ENCODE peak calls at places on chromosome 11, in seven cellular contexts. H, E, K, S, V, Q and X are unnamed samples.

GRCh38 chr11:82003024-82003423 is 730.6 kb downstream of the FAM181B start:
- DNase-seq in H (no peak), E (no peak), K (no peak), S (no peak), V (no peak), Q (no peak), X (no peak)

GRCh38 chr11:6219359-6219758 is 14.0 kb downstream of the C11orf42 start:
- DNase-seq in H (no peak), E (no peak), K (no peak), S (peak), V (no peak), Q (no peak), X (peak)

GRCh38 chr11:96254854-96255253 is 88.1 kb downstream of the MAML2 start:
- DNase-seq in H (no peak), E (no peak), K (no peak), S (no peak), V (no peak), Q (no peak), X (no peak)

GRCh38 chr11:92687724-92688123 is 281.7 kb upstream of the MTNR1B start:
- DNase-seq in H (no peak), E (no peak), K (no peak), S (peak), V (no peak), Q (peak), X (no peak)

GRCh38 chr11:76606102-76606793 is 64.3 kb downstream of the LRRC32 start:
- DNase-seq in H (peak), E (no peak), K (no peak), S (no peak), V (no peak), Q (no peak), X (no peak)

GRCh38 chr11:12961615-12962014 is 47.5 kb upstream of the RASSF10 start:
- DNase-seq in H (no peak), E (no peak), K (no peak), S (no peak), V (no peak), Q (no peak), X (no peak)

GRCh38 chr11:60363542-60364525 is 14.5 kb upstream of the MS4A7 start:
- DNase-seq in H (peak), E (peak), K (peak), S (peak), V (peak), Q (peak), X (peak)

GRCh38 chr11:96063886-96064285 is 140.0 kb upstream of the MTMR2 start:
- DNase-seq in H (no peak), E (no peak), K (no peak), S (no peak), V (no peak), Q (no peak), X (no peak)

GRCh38 chr11:77747381-77747969 is 73.0 kb downstream of the RSF1 start:
- DNase-seq in H (no peak), E (no peak), K (no peak), S (no peak), V (no peak), Q (no peak), X (no peak)

GRCh38 chr11:122399375-122399774 is 256.1 kb upstream of the UBASH3B start:
- DNase-seq in H (no peak), E (no peak), K (no peak), S (no peak), V (peak), Q (no peak), X (no peak)

GRCh38 chr11:122963981-122964380 is 17.7 kb downstream of the BSX start:
- DNase-seq in H (no peak), E (no peak), K (no peak), S (peak), V (no peak), Q (no peak), X (no peak)

GRCh38 chr11:130272336-130272735 is 42.4 kb downstream of the ZBTB44 start:
- DNase-seq in H (no peak), E (no peak), K (no peak), S (no peak), V (no peak), Q (no peak), X (no peak)

GRCh38 chr11:74504100-74504691 is 10.7 kb upstream of the LIPT2 start:
- DNase-seq in H (no peak), E (peak), K (no peak), S (no peak), V (no peak), Q (no peak), X (no peak)

GRCh38 chr11:35549787-35550186 is 24.4 kb upstream of the PAMR1 start:
- DNase-seq in H (no peak), E (no peak), K (no peak), S (peak), V (no peak), Q (peak), X (no peak)

GRCh38 chr11:106997241-106997640 is 21.0 kb downstream of the GUCY1A2 start:
- DNase-seq in H (no peak), E (no peak), K (no peak), S (no peak), V (no peak), Q (no peak), X (no peak)

GRCh38 chr11:113647108-113647507 is 59.0 kb downstream of the TMPRSS5 start:
- DNase-seq in H (no peak), E (no peak), K (no peak), S (no peak), V (no peak), Q (no peak), X (no peak)

GRCh38 chr11:111733009-111733408 is 33.2 kb downstream of the PPP2R1B start:
- DNase-seq in H (peak), E (no peak), K (no peak), S (peak), V (no peak), Q (no peak), X (no peak)

GRCh38 chr11:10722307-10722706 is 28.7 kb upstream of the CTR9 start:
- DNase-seq in H (no peak), E (no peak), K (no peak), S (no peak), V (no peak), Q (no peak), X (no peak)

GRCh38 chr11:77449060-77449521 is 24.8 kb downstream of the PAK1 start:
- DNase-seq in H (no peak), E (no peak), K (no peak), S (no peak), V (peak), Q (peak), X (no peak)

GRCh38 chr11:99865951-99866350 is 821.1 kb upstream of the ARHGAP42 start:
- DNase-seq in H (no peak), E (no peak), K (no peak), S (no peak), V (no peak), Q (no peak), X (no peak)

GRCh38 chr11:32916361-32916760 is 23.8 kb downstream of the QSER1 start:
- DNase-seq in H (no peak), E (no peak), K (no peak), S (no peak), V (no peak), Q (no peak), X (no peak)

GRCh38 chr11:63212742-63213141 is 30.7 kb downstream of the SLC22A25 start:
- DNase-seq in H (no peak), E (peak), K (no peak), S (peak), V (no peak), Q (peak), X (peak)

GRCh38 chr11:7551571-7551970 is 37.8 kb downstream of the PPFIBP2 start:
- DNase-seq in H (no peak), E (no peak), K (no peak), S (peak), V (no peak), Q (no peak), X (no peak)

GRCh38 chr11:79040348-79040747 is 400.5 kb downstream of the TENM4 start:
- DNase-seq in H (no peak), E (no peak), K (no peak), S (no peak), V (no peak), Q (no peak), X (no peak)

GRCh38 chr11:28040384-28040783 is 67.6 kb downstream of the KIF18A start:
- DNase-seq in H (no peak), E (no peak), K (no peak), S (no peak), V (no peak), Q (no peak), X (no peak)

GRCh38 chr11:17588166-17588565 is 41.1 kb downstream of the OTOG start:
- DNase-seq in H (no peak), E (no peak), K (no peak), S (no peak), V (no peak), Q (no peak), X (no peak)

GRCh38 chr11:1233351-1234053 is 10.6 kb downstream of the MUC5B start:
- DNase-seq in H (peak), E (no peak), K (no peak), S (no peak), V (no peak), Q (no peak), X (peak)

GRCh38 chr11:96486890-96487633 is 97.2 kb downstream of the JRKL start:
- DNase-seq in H (no peak), E (peak), K (no peak), S (peak), V (no peak), Q (peak), X (peak)

GRCh38 chr11:36953986-36954385 is 355.9 kb upstream of the RAG2 start:
- DNase-seq in H (no peak), E (no peak), K (no peak), S (no peak), V (no peak), Q (no peak), X (no peak)

GRCh38 chr11:103842191-103842590 is 194.2 kb upstream of the DDI1 start:
- DNase-seq in H (no peak), E (no peak), K (no peak), S (no peak), V (no peak), Q (no peak), X (no peak)

GRCh38 chr11:69665669-69666068 is 9.5 kb downstream of the LTO1 start:
- DNase-seq in H (no peak), E (no peak), K (no peak), S (no peak), V (no peak), Q (no peak), X (no peak)

GRCh38 chr11:128879817-128880216 is 11.3 kb upstream of the KCNJ5 start:
- DNase-seq in H (no peak), E (no peak), K (no peak), S (no peak), V (no peak), Q (peak), X (no peak)

GRCh38 chr11:133993921-133994320 is 37.2 kb upstream of the IGSF9B start:
- DNase-seq in H (peak), E (no peak), K (no peak), S (no peak), V (no peak), Q (no peak), X (no peak)

GRCh38 chr11:94997437-94997836 is 23.9 kb downstream of the KDM4D start:
- DNase-seq in H (no peak), E (no peak), K (no peak), S (no peak), V (no peak), Q (peak), X (no peak)

GRCh38 chr11:67581469-67581868 is 2.1 kb upstream of the GSTP1 start:
- DNase-seq in H (no peak), E (peak), K (no peak), S (no peak), V (no peak), Q (peak), X (peak)

GRCh38 chr11:101862410-101863233 is 52.2 kb upstream of the CEP126 start:
- DNase-seq in H (no peak), E (peak), K (no peak), S (peak), V (no peak), Q (peak), X (peak)

GRCh38 chr11:126414615-126415014 is 59.1 kb downstream of the ST3GAL4 start:
- DNase-seq in H (no peak), E (no peak), K (no peak), S (no peak), V (no peak), Q (no peak), X (no peak)

DNA sequence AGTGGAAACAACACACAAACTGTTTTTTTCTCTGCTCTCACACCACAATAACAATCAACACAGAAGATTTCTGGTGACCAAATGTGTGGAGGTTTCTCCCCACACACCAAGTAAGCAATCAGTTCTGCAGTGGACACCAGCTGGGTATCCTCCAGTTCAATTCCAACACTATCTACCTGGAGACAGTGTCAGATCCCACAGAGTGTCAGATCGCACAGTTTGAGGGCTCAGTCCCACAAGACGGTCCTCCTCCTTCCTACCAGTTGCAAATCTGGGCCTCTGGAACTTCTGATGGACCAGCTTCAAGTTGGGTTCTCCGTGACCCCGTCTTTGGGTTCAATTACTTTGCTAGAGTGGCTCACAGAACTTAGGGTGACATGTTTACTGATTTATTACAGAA is 9.0 kb downstream of the SWAP70 start:
- DNase-seq in H (no peak), E (no peak), K (no peak), S (no peak), V (no peak), Q (no peak), X (no peak)
- H3K27ac ChIP-seq in H (no peak), E (no peak), K (no peak), S (no peak), V (no peak), Q (no peak), X (no peak)

DNA sequence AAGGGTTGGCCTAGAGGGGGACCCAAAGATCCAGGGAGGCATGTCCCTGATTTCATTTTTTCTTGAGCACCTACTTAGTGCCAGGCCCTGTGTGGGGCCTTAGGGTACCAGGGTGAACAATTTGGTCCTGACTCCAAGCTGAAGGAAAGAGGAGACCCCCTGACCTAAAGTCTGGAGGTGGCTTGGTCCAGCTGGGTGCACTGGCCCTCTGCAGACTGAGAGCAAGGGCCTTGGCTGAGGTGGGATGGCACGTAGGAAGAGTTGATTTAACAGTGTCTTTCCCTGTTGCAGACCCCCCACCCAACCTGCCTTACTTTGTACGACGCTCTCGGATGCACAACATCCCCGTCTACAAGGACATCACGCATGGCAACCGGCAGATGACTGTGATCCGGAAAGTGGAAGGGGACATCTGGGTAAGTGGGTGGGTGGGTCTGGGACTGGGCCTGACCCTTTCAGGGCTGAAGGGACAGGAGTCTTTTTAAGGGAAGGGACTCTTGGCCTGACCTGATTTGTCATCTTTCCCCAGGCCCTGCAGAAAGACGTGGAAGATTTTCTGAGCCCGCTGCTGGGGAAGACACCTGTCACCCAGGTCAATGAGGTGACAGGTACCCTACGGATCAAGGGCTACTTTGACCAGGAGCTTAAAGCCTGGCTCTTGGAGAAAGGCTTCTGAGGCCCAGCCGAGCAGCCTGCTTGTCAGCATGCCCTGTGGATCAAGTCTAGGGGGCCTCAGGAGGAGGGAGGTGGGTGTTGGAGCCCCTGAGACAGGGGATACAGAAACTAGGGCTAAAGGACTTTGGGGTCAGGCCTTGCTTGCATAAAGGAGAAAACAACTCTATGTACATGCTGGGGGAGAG is 3.3 kb downstream of the MRPL49 start:
- DNase-seq in H (no peak), E (no peak), K (no peak), S (no peak), V (no peak), Q (no peak), X (no peak)
- H3K27ac ChIP-seq in H (no peak), E (no peak), K (no peak), S (no peak), V (no peak), Q (no peak), X (no peak)

GRCh38 chr11:43934359-43935130 is 7.9 kb upstream of the C11orf96 start:
- DNase-seq in H (no peak), E (no peak), K (no peak), S (no peak), V (no peak), Q (no peak), X (no peak)

GRCh38 chr11:43936081-43936480 is 6.4 kb upstream of the C11orf96 start:
- DNase-seq in H (no peak), E (no peak), K (no peak), S (no peak), V (no peak), Q (no peak), X (no peak)

GRCh38 chr11:43941257-43941879 is 1.1 kb upstream of the C11orf96 start:
- DNase-seq in H (no peak), E (no peak), K (no peak), S (no peak), V (no peak), Q (no peak), X (no peak)

GRCh38 chr11:43935131-43935979 is 7.1 kb upstream of the C11orf96 start:
- DNase-seq in H (no peak), E (no peak), K (no peak), S (no peak), V (no peak), Q (no peak), X (no peak)

GRCh38 chr11:43937434-43938411 is 4.7 kb upstream of the C11orf96 start:
- DNase-seq in H (no peak), E (no peak), K (no peak), S (peak), V (no peak), Q (no peak), X (no peak)
- H3K27ac ChIP-seq in H (peak), E (no peak), K (no peak), S (peak), V (no peak), Q (no peak), X (no peak)

GRCh38 chr11:117834068-117834810 is 9.7 kb upstream of the FXYD2 start:
- DNase-seq in H (no peak), E (no peak), K (no peak), S (no peak), V (no peak), Q (no peak), X (no peak)
- H3K27ac ChIP-seq in H (no peak), E (no peak), K (no peak), S (no peak), V (no peak), Q (no peak), X (peak)

DNA sequence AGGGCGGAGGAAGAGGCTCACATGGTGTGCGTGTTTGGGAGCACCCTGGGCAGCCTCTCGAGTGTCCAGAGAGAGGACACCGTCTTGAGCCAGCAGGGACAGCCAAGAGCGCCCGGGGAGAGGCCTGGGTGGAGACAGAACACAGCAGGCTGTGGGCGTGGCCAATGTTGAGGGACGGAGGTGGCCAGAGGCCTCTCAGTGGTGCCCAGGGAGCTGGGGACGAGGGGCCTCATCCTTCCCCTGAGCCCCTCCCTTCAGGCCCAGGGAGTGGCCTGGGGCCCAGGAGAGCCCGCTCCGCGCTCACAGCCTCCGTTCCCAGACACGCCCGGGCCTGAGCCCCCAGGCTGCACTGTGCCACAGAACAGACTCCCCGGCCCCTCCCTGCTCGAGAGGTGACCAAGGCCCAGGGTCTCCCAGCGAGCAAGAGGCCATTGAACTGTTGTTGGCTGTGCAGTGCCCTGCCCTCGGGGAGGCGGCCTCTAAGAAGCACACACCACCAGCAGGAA is 48.4 kb downstream of the CDKN1C start:
- DNase-seq in H (peak), E (peak), K (no peak), S (no peak), V (no peak), Q (peak), X (peak)
- H3K27ac ChIP-seq in H (no peak), E (no peak), K (no peak), S (no peak), V (no peak), Q (no peak), X (no peak)

DNA sequence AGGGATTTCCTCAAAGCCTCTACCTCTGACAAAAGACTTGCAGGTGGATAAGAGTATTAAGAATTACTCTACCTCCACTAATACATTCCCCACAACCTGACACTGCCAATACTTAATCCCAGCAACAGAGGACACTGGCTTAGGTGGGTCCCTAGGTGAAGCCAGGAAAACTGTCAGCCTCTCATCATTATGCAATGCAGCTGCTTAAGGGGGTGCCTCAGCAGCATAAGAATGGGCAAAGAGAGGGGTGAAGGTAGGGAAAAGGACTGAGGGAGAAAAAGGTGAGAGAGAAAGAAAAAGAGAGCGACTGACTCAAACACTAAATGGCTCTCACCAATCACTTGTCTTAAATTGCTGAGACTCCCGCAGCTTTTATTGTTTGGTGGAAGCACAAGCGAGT is 64.7 kb upstream of the CHRM4 start:
- DNase-seq in H (no peak), E (no peak), K (no peak), S (no peak), V (no peak), Q (peak), X (no peak)
- H3K27ac ChIP-seq in H (no peak), E (no peak), K (no peak), S (no peak), V (no peak), Q (peak), X (no peak)

DNA sequence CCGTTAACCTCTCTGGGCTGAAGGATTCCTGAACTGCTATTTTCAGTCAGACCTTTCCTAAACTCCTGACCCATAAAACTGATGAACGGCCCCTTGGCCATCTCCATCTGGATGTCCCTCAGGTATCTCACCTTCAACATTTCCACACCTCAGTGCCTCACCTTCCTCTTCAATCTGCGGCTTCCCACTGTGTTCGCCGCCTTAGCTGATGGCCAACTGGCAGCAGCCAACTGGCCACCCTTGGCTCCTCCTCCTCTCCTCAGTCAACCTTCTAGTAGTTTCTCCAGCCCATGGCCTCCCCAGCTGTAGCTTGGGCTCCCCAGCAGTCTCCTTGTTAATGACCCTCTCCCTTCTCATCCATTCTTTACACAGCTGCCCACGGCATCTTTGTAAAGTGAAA is 55.0 kb upstream of the PHOX2A start:
- DNase-seq in H (no peak), E (no peak), K (no peak), S (no peak), V (no peak), Q (no peak), X (no peak)
- H3K27ac ChIP-seq in H (no peak), E (no peak), K (no peak), S (no peak), V (no peak), Q (no peak), X (no peak)

GRCh38 chr11:34366522-34366921 is 8.7 kb upstream of the ABTB2 start:
- DNase-seq in H (no peak), E (peak), K (no peak), S (no peak), V (no peak), Q (peak), X (peak)
- H3K27ac ChIP-seq in H (no peak), E (no peak), K (no peak), S (no peak), V (no peak), Q (no peak), X (no peak)

GRCh38 chr11:26227883-26228502 is 103.9 kb upstream of the ANO3 start:
- DNase-seq in H (no peak), E (no peak), K (no peak), S (no peak), V (no peak), Q (no peak), X (no peak)
- H3K27ac ChIP-seq in H (no peak), E (no peak), K (no peak), S (peak), V (no peak), Q (no peak), X (no peak)